ENCODE peak calls at places on chromosomes 1 and 21, in ten cellular contexts. One of them, this sample, is unnamed.

GRCh38 chr1:219784660-219785391 is 143.5 kb downstream of the SLC30A10 start:
- DNase-seq in IMR-90: peak
- DNase-seq in H9: no peak
- DNase-seq in esophagus muscularis mucosa: peak
- DNase-seq in GM20000: no peak
- DNase-seq in cardiac muscle cell: peak
- DNase-seq in adrenal gland: no peak
- DNase-seq in lower leg skin: no peak
- DNase-seq in CD8-positive, alpha-beta T cell: no peak
- DNase-seq in PC-9: no peak
- DNase-seq in this sample: no peak

GRCh38 chr1:62110198-62110817 is 84.3 kb upstream of the L1TD1 start:
- DNase-seq in esophagus muscularis mucosa: no peak
- DNase-seq in PC-9: no peak
- DNase-seq in H9: no peak
- DNase-seq in GM20000: no peak
- DNase-seq in cardiac muscle cell: no peak
- DNase-seq in adrenal gland: no peak
- DNase-seq in lower leg skin: no peak
- DNase-seq in CD8-positive, alpha-beta T cell: no peak
- DNase-seq in IMR-90: no peak
- DNase-seq in this sample: no peak

GRCh38 chr1:61337981-61338848 is 255.9 kb downstream of the NFIA start:
- DNase-seq in esophagus muscularis mucosa: no peak
- DNase-seq in PC-9: peak
- DNase-seq in GM20000: no peak
- DNase-seq in lower leg skin: no peak
- DNase-seq in IMR-90: peak
- DNase-seq in adrenal gland: peak
- DNase-seq in cardiac muscle cell: peak
- DNase-seq in H9: peak
- DNase-seq in CD8-positive, alpha-beta T cell: no peak
- DNase-seq in this sample: peak

GRCh38 chr21:38227401-38227800 is 29.4 kb upstream of the KCNJ15 start:
- DNase-seq in CD8-positive, alpha-beta T cell: no peak
- DNase-seq in adrenal gland: no peak
- DNase-seq in IMR-90: peak
- DNase-seq in cardiac muscle cell: no peak
- DNase-seq in H9: no peak
- DNase-seq in GM20000: no peak
- DNase-seq in esophagus muscularis mucosa: no peak
- DNase-seq in PC-9: no peak
- DNase-seq in lower leg skin: no peak
- DNase-seq in this sample: no peak

GRCh38 chr1:33257759-33258712 is 1.7 kb downstream of the ZNF362 start:
- DNase-seq in IMR-90: peak
- DNase-seq in cardiac muscle cell: no peak
- DNase-seq in adrenal gland: no peak
- DNase-seq in esophagus muscularis mucosa: no peak
- DNase-seq in lower leg skin: no peak
- DNase-seq in PC-9: no peak
- DNase-seq in CD8-positive, alpha-beta T cell: no peak
- DNase-seq in GM20000: no peak
- DNase-seq in H9: no peak
- DNase-seq in this sample: no peak

GRCh38 chr1:172351347-172351746 is 69.1 kb upstream of the C1orf105 start:
- DNase-seq in esophagus muscularis mucosa: no peak
- DNase-seq in lower leg skin: no peak
- DNase-seq in CD8-positive, alpha-beta T cell: no peak
- DNase-seq in PC-9: no peak
- DNase-seq in cardiac muscle cell: peak
- DNase-seq in H9: no peak
- DNase-seq in IMR-90: peak
- DNase-seq in adrenal gland: no peak
- DNase-seq in GM20000: no peak
- DNase-seq in this sample: no peak

GRCh38 chr1:98306517-98307089 is 354.9 kb upstream of the SNX7 start:
- DNase-seq in lower leg skin: no peak
- DNase-seq in CD8-positive, alpha-beta T cell: no peak
- DNase-seq in H9: no peak
- DNase-seq in PC-9: no peak
- DNase-seq in GM20000: no peak
- DNase-seq in cardiac muscle cell: no peak
- DNase-seq in esophagus muscularis mucosa: no peak
- DNase-seq in adrenal gland: no peak
- DNase-seq in IMR-90: no peak
- DNase-seq in this sample: no peak

GRCh38 chr1:154213274-154213673 is 7.1 kb upstream of the CFAP141 start:
- DNase-seq in CD8-positive, alpha-beta T cell: no peak
- DNase-seq in H9: no peak
- DNase-seq in lower leg skin: no peak
- DNase-seq in cardiac muscle cell: no peak
- DNase-seq in esophagus muscularis mucosa: no peak
- DNase-seq in PC-9: no peak
- DNase-seq in adrenal gland: no peak
- DNase-seq in GM20000: no peak
- DNase-seq in IMR-90: peak
- DNase-seq in this sample: no peak

GRCh38 chr1:83959824-83960441 is 39.0 kb downstream of the TTLL7 start:
- DNase-seq in GM20000: no peak
- DNase-seq in adrenal gland: no peak
- DNase-seq in CD8-positive, alpha-beta T cell: no peak
- DNase-seq in H9: no peak
- DNase-seq in IMR-90: peak
- DNase-seq in cardiac muscle cell: peak
- DNase-seq in PC-9: no peak
- DNase-seq in esophagus muscularis mucosa: no peak
- DNase-seq in lower leg skin: no peak
- DNase-seq in this sample: no peak

GRCh38 chr1:208461680-208462079 is 217.5 kb upstream of the PLXNA2 start:
- DNase-seq in PC-9: no peak
- DNase-seq in CD8-positive, alpha-beta T cell: no peak
- DNase-seq in esophagus muscularis mucosa: no peak
- DNase-seq in cardiac muscle cell: no peak
- DNase-seq in lower leg skin: no peak
- DNase-seq in GM20000: peak
- DNase-seq in adrenal gland: no peak
- DNase-seq in IMR-90: no peak
- DNase-seq in H9: no peak
- DNase-seq in this sample: no peak
- TF ChIP-seq CTCF in PC-9: peak
- TF ChIP-seq CTCF in CD8-positive, alpha-beta T cell: no peak
- TF ChIP-seq CTCF in esophagus muscularis mucosa: no peak
- TF ChIP-seq CTCF in cardiac muscle cell: no peak
- TF ChIP-seq CTCF in lower leg skin: no peak
- TF ChIP-seq CTCF in GM20000: peak
- TF ChIP-seq CTCF in adrenal gland: no peak
- TF ChIP-seq CTCF in IMR-90: no peak
- TF ChIP-seq CTCF in H9: peak
- TF ChIP-seq CTCF in this sample: peak

GRCh38 chr1:39381839-39382238 is 109.6 kb upstream of the BMP8A start:
- DNase-seq in GM20000: no peak
- DNase-seq in adrenal gland: no peak
- DNase-seq in IMR-90: peak
- DNase-seq in PC-9: no peak
- DNase-seq in CD8-positive, alpha-beta T cell: no peak
- DNase-seq in cardiac muscle cell: peak
- DNase-seq in lower leg skin: no peak
- DNase-seq in H9: no peak
- DNase-seq in esophagus muscularis mucosa: no peak
- DNase-seq in this sample: no peak

GRCh38 chr1:39376656-39377055 is 114.8 kb upstream of the BMP8A start:
- DNase-seq in lower leg skin: no peak
- DNase-seq in PC-9: no peak
- DNase-seq in H9: no peak
- DNase-seq in GM20000: no peak
- DNase-seq in IMR-90: no peak
- DNase-seq in cardiac muscle cell: no peak
- DNase-seq in adrenal gland: no peak
- DNase-seq in CD8-positive, alpha-beta T cell: no peak
- DNase-seq in esophagus muscularis mucosa: no peak
- DNase-seq in this sample: no peak

GRCh38 chr1:39379187-39379586 is 112.2 kb upstream of the BMP8A start:
- DNase-seq in H9: no peak
- DNase-seq in IMR-90: no peak
- DNase-seq in esophagus muscularis mucosa: no peak
- DNase-seq in adrenal gland: no peak
- DNase-seq in GM20000: no peak
- DNase-seq in cardiac muscle cell: no peak
- DNase-seq in PC-9: no peak
- DNase-seq in lower leg skin: no peak
- DNase-seq in CD8-positive, alpha-beta T cell: no peak
- DNase-seq in this sample: no peak

GRCh38 chr1:39380036-39380435 is 111.4 kb upstream of the BMP8A start:
- DNase-seq in cardiac muscle cell: no peak
- DNase-seq in PC-9: no peak
- DNase-seq in H9: no peak
- DNase-seq in lower leg skin: no peak
- DNase-seq in esophagus muscularis mucosa: no peak
- DNase-seq in CD8-positive, alpha-beta T cell: no peak
- DNase-seq in adrenal gland: no peak
- DNase-seq in IMR-90: no peak
- DNase-seq in GM20000: no peak
- DNase-seq in this sample: no peak

DNA sequence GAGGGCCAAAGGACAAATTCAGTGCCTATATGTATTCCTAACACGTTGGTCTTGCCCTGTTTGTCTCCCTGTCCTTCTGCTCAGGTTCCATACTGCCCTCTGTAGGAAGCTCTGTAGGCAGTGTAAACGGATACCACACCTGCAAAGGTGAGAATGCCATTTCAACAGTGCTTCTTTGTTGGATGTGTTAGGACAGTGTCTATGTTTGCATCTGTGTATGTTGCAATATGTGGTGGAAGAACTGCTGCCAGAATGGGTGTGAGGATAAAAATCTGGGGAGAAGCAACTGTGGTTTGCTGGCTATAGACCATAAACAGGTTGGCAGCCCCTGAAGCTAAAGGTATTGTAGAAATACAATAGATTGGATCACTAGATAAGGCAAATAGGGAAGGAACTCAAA is 113.1 kb upstream of the BMP8A start:
- DNase-seq in esophagus muscularis mucosa: no peak
- DNase-seq in IMR-90: no peak
- DNase-seq in H9: peak
- DNase-seq in CD8-positive, alpha-beta T cell: no peak
- DNase-seq in lower leg skin: no peak
- DNase-seq in cardiac muscle cell: no peak
- DNase-seq in GM20000: no peak
- DNase-seq in adrenal gland: no peak
- DNase-seq in PC-9: peak
- DNase-seq in this sample: no peak
- TF ChIP-seq CTCF in esophagus muscularis mucosa: peak
- TF ChIP-seq CTCF in IMR-90: no peak
- TF ChIP-seq CTCF in H9: peak
- TF ChIP-seq CTCF in CD8-positive, alpha-beta T cell: no peak
- TF ChIP-seq CTCF in lower leg skin: no peak
- TF ChIP-seq CTCF in cardiac muscle cell: peak
- TF ChIP-seq CTCF in GM20000: peak
- TF ChIP-seq CTCF in adrenal gland: no peak
- TF ChIP-seq CTCF in PC-9: peak
- TF ChIP-seq CTCF in this sample: peak

GRCh38 chr1:11681071-11681771 is at the start of gene MAD2L2:
- DNase-seq in GM20000: peak
- DNase-seq in IMR-90: peak
- DNase-seq in lower leg skin: peak
- DNase-seq in adrenal gland: peak
- DNase-seq in PC-9: peak
- DNase-seq in cardiac muscle cell: peak
- DNase-seq in CD8-positive, alpha-beta T cell: peak
- DNase-seq in H9: peak
- DNase-seq in esophagus muscularis mucosa: peak
- DNase-seq in this sample: peak
- TF ChIP-seq CTCF in GM20000: no peak
- TF ChIP-seq CTCF in IMR-90: no peak
- TF ChIP-seq CTCF in lower leg skin: no peak
- TF ChIP-seq CTCF in adrenal gland: no peak
- TF ChIP-seq CTCF in PC-9: no peak
- TF ChIP-seq CTCF in cardiac muscle cell: no peak
- TF ChIP-seq CTCF in CD8-positive, alpha-beta T cell: no peak
- TF ChIP-seq CTCF in H9: no peak
- TF ChIP-seq CTCF in esophagus muscularis mucosa: peak
- TF ChIP-seq CTCF in this sample: no peak

GRCh38 chr1:43994794-43995790 is 3.7 kb downstream of the CCDC24 start:
- DNase-seq in IMR-90: no peak
- DNase-seq in cardiac muscle cell: peak
- DNase-seq in lower leg skin: no peak
- DNase-seq in CD8-positive, alpha-beta T cell: no peak
- DNase-seq in esophagus muscularis mucosa: no peak
- DNase-seq in GM20000: peak
- DNase-seq in adrenal gland: no peak
- DNase-seq in PC-9: peak
- DNase-seq in H9: peak
- DNase-seq in this sample: no peak

GRCh38 chr1:43997979-43998378 is 6.6 kb downstream of the CCDC24 start:
- DNase-seq in IMR-90: no peak
- DNase-seq in H9: no peak
- DNase-seq in CD8-positive, alpha-beta T cell: no peak
- DNase-seq in cardiac muscle cell: no peak
- DNase-seq in GM20000: no peak
- DNase-seq in PC-9: no peak
- DNase-seq in lower leg skin: no peak
- DNase-seq in adrenal gland: no peak
- DNase-seq in esophagus muscularis mucosa: no peak
- DNase-seq in this sample: no peak

GRCh38 chr1:43995984-43996732 is 4.8 kb downstream of the CCDC24 start:
- DNase-seq in PC-9: no peak
- DNase-seq in cardiac muscle cell: no peak
- DNase-seq in CD8-positive, alpha-beta T cell: no peak
- DNase-seq in adrenal gland: no peak
- DNase-seq in H9: no peak
- DNase-seq in lower leg skin: no peak
- DNase-seq in GM20000: no peak
- DNase-seq in esophagus muscularis mucosa: no peak
- DNase-seq in IMR-90: no peak
- DNase-seq in this sample: no peak

GRCh38 chr1:43997295-43997694 is 5.9 kb downstream of the CCDC24 start:
- DNase-seq in cardiac muscle cell: no peak
- DNase-seq in PC-9: no peak
- DNase-seq in adrenal gland: no peak
- DNase-seq in esophagus muscularis mucosa: no peak
- DNase-seq in H9: no peak
- DNase-seq in IMR-90: no peak
- DNase-seq in lower leg skin: no peak
- DNase-seq in CD8-positive, alpha-beta T cell: no peak
- DNase-seq in GM20000: no peak
- DNase-seq in this sample: no peak

DNA sequence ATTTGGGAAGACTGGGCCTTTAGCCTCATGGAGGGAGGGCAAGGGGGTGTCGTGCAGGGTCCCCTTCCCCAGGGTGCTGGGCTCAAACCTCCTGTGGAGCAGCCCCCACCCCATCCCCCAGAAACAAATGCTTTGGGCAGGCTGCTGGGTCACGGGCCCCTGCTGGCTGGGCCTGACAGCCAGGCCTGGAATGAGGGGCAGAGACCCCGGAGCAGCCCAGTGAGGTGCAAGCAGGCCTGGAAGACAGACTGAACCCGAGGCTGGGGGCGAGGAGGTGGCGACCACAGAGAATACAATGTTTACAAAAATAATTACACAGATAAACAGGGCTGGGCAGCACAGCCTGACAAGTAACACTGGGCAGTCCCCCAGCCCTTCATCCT is 5.3 kb downstream of the CCDC24 start:
- DNase-seq in H9: no peak
- DNase-seq in PC-9: no peak
- DNase-seq in esophagus muscularis mucosa: no peak
- DNase-seq in IMR-90: no peak
- DNase-seq in GM20000: no peak
- DNase-seq in lower leg skin: no peak
- DNase-seq in cardiac muscle cell: no peak
- DNase-seq in adrenal gland: no peak
- DNase-seq in CD8-positive, alpha-beta T cell: no peak
- DNase-seq in this sample: no peak
- TF ChIP-seq CTCF in H9: no peak
- TF ChIP-seq CTCF in PC-9: no peak
- TF ChIP-seq CTCF in esophagus muscularis mucosa: no peak
- TF ChIP-seq CTCF in IMR-90: no peak
- TF ChIP-seq CTCF in GM20000: no peak
- TF ChIP-seq CTCF in lower leg skin: no peak
- TF ChIP-seq CTCF in cardiac muscle cell: no peak
- TF ChIP-seq CTCF in adrenal gland: no peak
- TF ChIP-seq CTCF in CD8-positive, alpha-beta T cell: no peak
- TF ChIP-seq CTCF in this sample: no peak